ENCODE peak calls at places on chromosomes 5 and 9, in six cellular contexts. R is upper lobe of right lung, V is astrocyte, A is transverse colon, S is esophagus squamous epithelium, C is AG04449. H is an unnamed sample.

GRCh38 chr5:60844429-60844890 is 391 bp upstream of the ELOVL7 start:
- DNase-seq in R (no peak), V (peak; percentile 16), A (no peak), S (no peak), C (no peak), H (no peak)

GRCh38 chr9:133114451-133114885 is 6.6 kb downstream of the RALGDS start:
- DNase-seq in R (peak; percentile 71), V (no peak), A (no peak), S (no peak), C (no peak), H (no peak)

GRCh38 chr9:7239708-7240107 is 481.9 kb downstream of the KDM4C start:
- DNase-seq in R (no peak), V (no peak), A (no peak), S (no peak), C (no peak), H (peak; percentile 12)

GRCh38 chr5:138603521-138603920 is 28.3 kb upstream of the HSPA9 start:
- DNase-seq in R (no peak), V (no peak), A (no peak), S (no peak), C (no peak), H (peak; percentile 57)

GRCh38 chr5:133599600-133599999 is 12.7 kb downstream of the FSTL4 start:
- DNase-seq in R (no peak), V (no peak), A (no peak), S (no peak), C (no peak), H (no peak)

GRCh38 chr5:158957196-158957595 is 142.5 kb downstream of the EBF1 start:
- DNase-seq in R (no peak), V (no peak), A (no peak), S (no peak), C (no peak), H (no peak)

GRCh38 chr9:126303488-126303887 is 23.1 kb upstream of the MVB12B start:
- DNase-seq in R (no peak), V (no peak), A (no peak), S (no peak), C (no peak), H (no peak)

GRCh38 chr9:109437286-109437685 is 60.8 kb downstream of the PTPN3 start:
- DNase-seq in R (no peak), V (no peak), A (no peak), S (no peak), C (no peak), H (no peak)

GRCh38 chr9:97793067-97793466 is 60.0 kb upstream of the FOXE1 start:
- DNase-seq in R (no peak), V (no peak), A (no peak), S (no peak), C (no peak), H (no peak)

GRCh38 chr5:149324639-149325038 is 20.7 kb upstream of the GRPEL2 start:
- DNase-seq in R (no peak), V (no peak), A (no peak), S (no peak), C (no peak), H (no peak)

GRCh38 chr9:114273461-114273881 is 49.4 kb upstream of the ORM1 start:
- DNase-seq in R (peak; percentile 36), V (no peak), A (no peak), S (no peak), C (no peak), H (no peak)

GRCh38 chr5:17463653-17464052 is 34.4 kb upstream of the TAF11L2 start:
- DNase-seq in R (no peak), V (no peak), A (no peak), S (no peak), C (no peak), H (no peak)

GRCh38 chr9:127825319-127826051 is 22.8 kb downstream of the FPGS start:
- DNase-seq in R (peak; percentile 78), V (no peak), A (peak; percentile 59), S (no peak), C (no peak), H (no peak)

GRCh38 chr5:6995115-6995514 is 281.9 kb downstream of the TENT4A start:
- DNase-seq in R (no peak), V (no peak), A (no peak), S (no peak), C (no peak), H (no peak)

GRCh38 chr5:138789771-138790242 is 36.6 kb downstream of the CTNNA1 start:
- DNase-seq in R (no peak), V (no peak), A (no peak), S (no peak), C (no peak), H (no peak)

GRCh38 chr5:12624776-12625560 is 720.7 kb upstream of the CTNND2 start:
- DNase-seq in R (no peak), V (no peak), A (no peak), S (no peak), C (no peak), H (no peak)

GRCh38 chr5:36950586-36951457 is 74.3 kb downstream of the NIPBL start:
- DNase-seq in R (no peak), V (peak; percentile 81), A (no peak), S (no peak), C (no peak), H (peak; percentile 66)

GRCh38 chr9:116673375-116673774 is 13.7 kb upstream of the TRIM32 start:
- DNase-seq in R (no peak), V (no peak), A (no peak), S (no peak), C (no peak), H (no peak)

GRCh38 chr5:107484261-107484660 is 186.5 kb downstream of the EFNA5 start:
- DNase-seq in R (no peak), V (no peak), A (no peak), S (no peak), C (no peak), H (no peak)

GRCh38 chr5:37658440-37658839 is 181.4 kb downstream of the GDNF start:
- DNase-seq in R (no peak), V (no peak), A (no peak), S (no peak), C (no peak), H (no peak)

DNA sequence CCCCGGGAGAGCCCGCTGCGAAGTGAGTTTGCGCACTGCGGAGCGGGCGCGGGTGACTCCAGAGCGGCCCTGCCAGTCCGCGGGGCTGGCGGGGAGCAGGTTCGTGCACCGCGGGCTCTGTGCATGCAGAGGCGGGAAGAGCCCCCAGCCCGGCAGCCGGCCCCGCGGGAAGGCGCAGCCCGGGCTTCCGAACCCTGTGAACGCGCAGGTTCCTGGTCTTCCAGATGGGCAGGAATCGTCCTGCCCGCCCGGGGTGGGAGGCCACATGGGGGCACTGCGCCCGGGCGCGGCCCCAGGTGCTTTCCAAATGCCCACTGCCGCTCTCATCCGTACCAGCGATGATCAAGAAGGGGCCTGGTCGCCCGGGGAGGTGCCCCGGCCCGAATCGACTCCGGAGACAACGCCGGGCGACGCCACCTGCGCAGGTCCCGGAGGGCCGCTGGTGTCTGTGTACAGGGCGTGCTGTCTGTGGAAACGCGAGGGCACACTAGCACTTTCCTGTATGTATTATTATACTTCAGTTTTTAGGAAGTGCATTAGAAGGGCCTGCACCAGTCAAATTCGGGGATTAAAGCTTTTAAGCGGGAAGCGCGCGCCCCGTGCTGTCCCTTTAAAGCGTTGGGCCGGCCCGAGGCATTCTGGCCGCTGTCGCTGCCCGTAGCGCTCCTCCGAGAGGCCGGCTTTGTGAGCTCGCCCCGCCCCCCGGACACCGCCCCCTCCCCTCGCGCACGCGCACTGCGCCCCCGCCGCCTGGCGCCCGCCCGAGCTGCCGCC is at the start of gene WDR5:
- DNase-seq in R (peak; percentile 97), V (peak; percentile 74), A (peak; percentile 93), S (peak; percentile 37), C (peak; percentile 17), H (peak; percentile 51)
- TF ChIP-seq CTCF in R (peak; percentile 28), V (no peak), A (peak; percentile 11), S (no peak), C (peak; percentile 21), H (peak; percentile 35)

GRCh38 chr5:90940227-90940995 is 381.8 kb downstream of the ADGRV1 start:
- DNase-seq in R (no peak), V (peak; percentile 18), A (peak; percentile 40), S (no peak), C (no peak), H (no peak)
- TF ChIP-seq CTCF in R (no peak), V (no peak), A (no peak), S (no peak), C (no peak), H (no peak)

GRCh38 chr9:129549684-129550083 is 71.2 kb downstream of the C9orf50 start:
- DNase-seq in R (no peak), V (peak; percentile 52), A (peak; percentile 20), S (no peak), C (no peak), H (no peak)

GRCh38 chr9:129551393-129551973 is 69.4 kb downstream of the C9orf50 start:
- DNase-seq in R (no peak), V (no peak), A (no peak), S (no peak), C (no peak), H (no peak)

GRCh38 chr9:129549139-129549538 is 71.8 kb downstream of the C9orf50 start:
- DNase-seq in R (no peak), V (no peak), A (no peak), S (no peak), C (no peak), H (no peak)

GRCh38 chr9:129548571-129549135 is 72.2 kb downstream of the C9orf50 start:
- DNase-seq in R (no peak), V (no peak), A (no peak), S (no peak), C (no peak), H (no peak)

DNA sequence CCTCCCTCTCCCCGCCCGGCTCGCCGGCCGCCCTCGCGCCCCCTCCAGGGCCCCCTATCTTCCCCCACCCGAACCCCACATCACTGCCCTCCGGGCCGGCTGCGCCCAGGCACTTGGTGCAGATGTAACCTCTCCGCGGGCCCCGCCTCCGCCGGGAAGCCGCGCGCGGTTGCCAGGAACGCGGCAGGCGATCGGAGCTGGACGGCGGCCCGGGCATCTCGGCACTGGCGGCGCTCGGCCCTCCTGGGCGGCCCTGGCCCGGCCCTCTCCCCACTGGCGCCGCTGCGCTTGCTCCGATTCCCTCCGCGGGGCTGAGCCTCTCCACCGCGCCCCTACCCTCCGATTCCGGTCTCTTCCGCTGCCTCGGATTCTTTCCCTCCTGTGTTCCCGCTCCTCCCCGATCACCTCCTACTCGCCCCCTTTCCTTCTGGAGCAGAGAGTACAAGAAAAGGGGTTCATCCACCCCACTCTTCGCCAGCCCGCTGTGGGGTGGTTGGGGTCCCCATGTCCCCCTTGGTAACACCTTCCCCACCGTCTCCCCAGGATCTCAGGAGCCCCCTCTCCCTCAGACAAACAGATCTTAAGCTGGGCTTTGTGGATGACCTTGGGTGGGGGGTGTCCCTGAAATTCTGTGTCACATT is 70.6 kb downstream of the C9orf50 start:
- DNase-seq in R (peak; percentile 90), V (peak; percentile 72), A (peak; percentile 64), S (no peak), C (no peak), H (no peak)
- TF ChIP-seq CTCF in R (no peak), V (no peak), A (no peak), S (no peak), C (no peak), H (no peak)

GRCh38 chr9:92236915-92237314 is 56.6 kb downstream of the IARS1 start:
- DNase-seq in R (no peak), V (no peak), A (no peak), S (no peak), C (no peak), H (no peak)

GRCh38 chr9:92236465-92236864 is 57.0 kb downstream of the IARS1 start:
- DNase-seq in R (no peak), V (no peak), A (no peak), S (no peak), C (no peak), H (no peak)

GRCh38 chr9:92228628-92229027 is 64.9 kb downstream of the IARS1 start:
- DNase-seq in R (no peak), V (no peak), A (no peak), S (no peak), C (no peak), H (no peak)

GRCh38 chr9:92234503-92234902 is 59.0 kb downstream of the IARS1 start:
- DNase-seq in R (no peak), V (no peak), A (no peak), S (no peak), C (no peak), H (no peak)

GRCh38 chr9:92232190-92232589 is 61.3 kb downstream of the IARS1 start:
- DNase-seq in R (no peak), V (no peak), A (no peak), S (no peak), C (no peak), H (no peak)
- TF ChIP-seq CTCF in R (no peak), V (no peak), A (no peak), S (no peak), C (no peak), H (no peak)